ENCODE peak calls at places on chromosomes 1 and 21, in five cellular contexts. R is GM12878, C is HepG2, D is K562, N is H1. F is an unnamed sample.

GRCh38 chr1:72397786-72398185 is 115.4 kb upstream of the NEGR1 start:
- DNase-seq in N (no peak), D (no peak), C (no peak), R (no peak), F (no peak)

GRCh38 chr1:23366598-23366997 is 3.0 kb downstream of the ZNF436 start:
- DNase-seq in N (no peak), D (no peak), C (no peak), R (no peak), F (no peak)

GRCh38 chr1:46448109-46448911 is 41.3 kb upstream of the DMBX1 start:
- DNase-seq in C (no peak), R (no peak), D (no peak), N (peak), F (no peak)

GRCh38 chr1:42135426-42135825 is 17.8 kb upstream of the GUCA2B start:
- DNase-seq in D (no peak), N (no peak), C (no peak), R (no peak), F (no peak)

GRCh38 chr21:42227909-42228708 is 9.2 kb downstream of the ABCG1 start:
- DNase-seq in C (peak), N (no peak), D (peak), R (peak), F (peak)

GRCh38 chr1:20726932-20727745 is 5.4 kb downstream of the SH2D5 start:
- DNase-seq in C (no peak), N (no peak), D (no peak), R (no peak), F (no peak)

GRCh38 chr1:196563768-196564167 is 44.5 kb downstream of the KCNT2 start:
- DNase-seq in C (no peak), R (no peak), D (no peak), N (no peak), F (no peak)

GRCh38 chr1:151993084-151993733 is 450 bp downstream of the S100A10 start:
- DNase-seq in C (no peak), D (peak), N (peak), R (no peak), F (no peak)

GRCh38 chr1:17011439-17012307 is at the start of gene ATP13A2:
- DNase-seq in D (peak), R (no peak), C (peak), N (peak), F (peak)

GRCh38 chr1:53693361-53693760 is 45.6 kb downstream of the GLIS1 start:
- DNase-seq in C (no peak), D (no peak), N (no peak), R (no peak), F (no peak)

GRCh38 chr1:114549137-114549536 is 32.3 kb downstream of the BCAS2 start:
- DNase-seq in D (no peak), C (no peak), N (no peak), R (no peak), F (no peak)

GRCh38 chr1:54485417-54485816 is 62.6 kb upstream of the ACOT11 start:
- DNase-seq in D (no peak), R (no peak), N (no peak), C (no peak), F (no peak)

GRCh38 chr1:56456426-56457101 is 122.8 kb downstream of the PLPP3 start:
- DNase-seq in C (peak), R (no peak), N (no peak), D (no peak), F (peak)

GRCh38 chr1:45359882-45360513 is 19.8 kb upstream of the MUTYH start:
- DNase-seq in C (peak), D (peak), R (no peak), N (no peak), F (no peak)

GRCh38 chr1:152906023-152906565 is 2.3 kb upstream of the IVL start:
- DNase-seq in D (no peak), N (no peak), C (no peak), R (no peak), F (peak)

GRCh38 chr1:63004868-63005267 is 220.9 kb downstream of the ATG4C start:
- DNase-seq in C (peak), D (no peak), R (no peak), N (no peak), F (peak)

GRCh38 chr1:59393211-59394180 is 96.6 kb downstream of the FGGY start:
- DNase-seq in D (peak), C (peak), R (no peak), N (no peak), F (no peak)

GRCh38 chr1:169113613-169114119 is 7.2 kb downstream of the ATP1B1 start:
- DNase-seq in C (peak), R (no peak), N (no peak), D (no peak), F (peak)

GRCh38 chr1:204410764-204411450 is 710 bp downstream of the PPP1R15B start:
- DNase-seq in N (peak), C (no peak), D (peak), R (no peak), F (no peak)

GRCh38 chr1:109827466-109827865 is 63.7 kb upstream of the EPS8L3 start:
- DNase-seq in D (no peak), C (no peak), N (no peak), R (no peak), F (no peak)

GRCh38 chr1:181918893-181919728 is 142.4 kb downstream of the ZNF648 start:
- DNase-seq in N (peak), R (no peak), D (no peak), C (no peak), F (no peak)

DNA sequence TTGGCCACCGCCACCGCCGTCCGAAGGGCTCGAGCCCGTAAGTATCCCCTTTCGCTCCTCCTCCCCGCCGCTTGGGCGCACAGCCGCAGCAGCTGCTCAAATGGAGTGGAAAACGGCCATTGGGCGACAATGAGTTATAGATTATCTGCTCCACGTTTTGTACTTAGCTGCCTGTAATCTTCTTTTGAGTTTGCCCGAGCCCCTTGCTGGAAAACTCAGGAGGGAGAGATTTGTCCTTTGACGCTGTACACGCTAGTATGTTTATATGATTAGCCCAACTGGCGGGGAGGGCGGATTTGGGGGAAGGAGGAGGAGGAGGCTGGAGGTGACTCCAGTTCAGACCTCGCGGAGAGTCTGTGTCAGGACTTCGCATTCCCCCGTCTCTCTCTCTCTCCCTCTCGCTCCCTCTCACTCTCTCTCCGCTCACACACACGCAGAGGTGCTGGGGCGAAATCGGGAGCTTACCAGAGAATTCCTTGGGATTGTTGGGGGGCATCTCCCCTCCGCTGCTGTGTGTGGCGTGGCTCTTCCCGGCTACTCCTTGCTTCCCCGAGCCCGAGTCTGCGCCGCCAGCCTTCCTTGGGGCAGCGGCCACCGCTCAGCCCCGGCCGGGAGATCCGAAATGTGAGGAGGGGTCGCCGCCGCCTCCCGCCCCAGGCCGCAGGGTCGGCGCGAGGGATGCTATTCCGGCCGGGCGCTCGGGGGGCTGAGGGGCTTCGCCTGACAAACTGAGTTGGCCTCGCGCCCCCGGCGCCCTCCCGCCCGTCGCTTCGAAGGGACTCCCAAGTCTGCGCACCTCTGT is 499 bp downstream of the ADGRL2 start:
- DNase-seq in D (no peak), N (peak), C (peak), R (no peak), F (no peak)
- TF ChIP-seq EZH2 in D (no peak), N (no peak), C (no peak), R (no peak), F (no peak)

DNA sequence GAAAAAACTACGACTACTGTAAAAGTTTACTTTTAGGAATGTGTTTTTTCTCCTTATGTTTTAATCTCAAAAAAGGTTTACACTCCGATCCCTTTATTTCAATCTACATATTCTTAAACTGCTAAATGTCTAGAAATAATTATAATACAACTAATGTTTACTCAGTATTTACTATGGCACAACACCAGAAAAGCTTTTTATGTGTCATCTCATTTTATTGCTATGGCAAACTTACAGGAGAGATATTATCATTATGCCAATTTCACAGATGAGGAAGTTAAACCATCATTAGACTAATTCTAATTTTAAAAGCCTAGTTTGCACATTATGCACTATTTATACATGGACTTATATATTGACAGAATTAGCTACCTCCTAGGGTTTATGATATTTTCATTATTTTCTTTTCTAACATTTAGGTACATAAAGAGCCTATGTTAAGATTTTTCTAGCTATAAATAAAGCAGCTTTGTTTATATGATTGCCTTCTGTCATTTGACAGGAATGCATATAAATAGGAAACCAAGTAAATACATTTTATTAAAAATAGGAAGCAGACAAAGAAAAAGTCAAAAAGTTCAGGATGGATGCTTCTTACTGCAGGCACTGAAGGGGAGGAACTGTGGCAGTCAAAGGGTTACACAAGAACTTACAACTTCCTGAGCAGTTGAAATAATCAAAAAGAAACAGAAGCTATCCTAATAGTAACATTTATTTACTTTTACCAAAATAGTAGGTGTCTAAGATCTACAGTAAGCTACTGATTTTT is 442.4 kb downstream of the LTN1 start:
- DNase-seq in N (no peak), R (no peak), C (no peak), D (no peak), F (no peak)
- TF ChIP-seq SIN3A in N (no peak), R (no peak), C (no peak), D (no peak), F (no peak)

GRCh38 chr1:11031624-11032262 is 15.3 kb downstream of the MASP2 start:
- DNase-seq in R (no peak), D (no peak), C (no peak), N (peak), F (no peak)
- TF ChIP-seq EZH2 in R (no peak), D (no peak), C (no peak), N (no peak), F (no peak)

DNA sequence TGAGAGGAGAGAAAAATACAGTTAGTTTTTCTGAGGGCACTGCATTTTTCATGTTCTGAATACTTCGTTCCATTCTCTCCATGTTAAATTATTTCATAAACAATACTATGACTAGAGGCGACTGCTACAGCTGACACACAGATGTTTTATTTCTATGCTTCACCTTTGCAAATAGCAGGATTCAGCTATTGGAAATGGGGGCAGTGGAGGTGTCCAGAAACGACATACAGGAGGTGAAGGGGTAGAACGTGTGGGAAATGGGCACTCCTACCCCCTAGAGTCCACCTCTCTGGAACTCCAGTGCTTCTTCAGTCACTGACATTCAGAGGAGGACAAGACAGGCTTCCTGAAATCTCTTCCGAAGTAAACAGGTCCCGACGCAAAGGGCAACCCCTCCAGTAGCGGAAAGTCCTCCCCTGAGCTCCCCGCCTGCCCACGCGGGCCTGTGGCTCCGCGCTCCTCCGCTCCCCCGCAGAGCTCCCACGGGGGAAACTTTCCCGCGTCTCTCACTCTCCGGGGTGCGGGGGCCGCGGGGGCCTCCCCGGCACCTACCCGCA is 481 bp downstream of the DPYD start:
- DNase-seq in R (no peak), C (peak), D (no peak), N (no peak), F (no peak)
- TF ChIP-seq SIN3A in R (no peak), C (no peak), D (no peak), N (no peak), F (no peak)

GRCh38 chr1:18108313-18109057 is 887 bp downstream of the IGSF21 start:
- DNase-seq in D (no peak), C (no peak), N (no peak), R (no peak), F (no peak)
- TF ChIP-seq EZH2 in D (no peak), C (no peak), N (peak), R (no peak), F (no peak)

GRCh38 chr1:199913313-199913712 is 114.2 kb upstream of the NR5A2 start:
- DNase-seq in R (no peak), N (no peak), D (no peak), C (no peak), F (no peak)
- TF ChIP-seq SIN3A in R (no peak), N (no peak), D (no peak), C (no peak), F (no peak)

DNA sequence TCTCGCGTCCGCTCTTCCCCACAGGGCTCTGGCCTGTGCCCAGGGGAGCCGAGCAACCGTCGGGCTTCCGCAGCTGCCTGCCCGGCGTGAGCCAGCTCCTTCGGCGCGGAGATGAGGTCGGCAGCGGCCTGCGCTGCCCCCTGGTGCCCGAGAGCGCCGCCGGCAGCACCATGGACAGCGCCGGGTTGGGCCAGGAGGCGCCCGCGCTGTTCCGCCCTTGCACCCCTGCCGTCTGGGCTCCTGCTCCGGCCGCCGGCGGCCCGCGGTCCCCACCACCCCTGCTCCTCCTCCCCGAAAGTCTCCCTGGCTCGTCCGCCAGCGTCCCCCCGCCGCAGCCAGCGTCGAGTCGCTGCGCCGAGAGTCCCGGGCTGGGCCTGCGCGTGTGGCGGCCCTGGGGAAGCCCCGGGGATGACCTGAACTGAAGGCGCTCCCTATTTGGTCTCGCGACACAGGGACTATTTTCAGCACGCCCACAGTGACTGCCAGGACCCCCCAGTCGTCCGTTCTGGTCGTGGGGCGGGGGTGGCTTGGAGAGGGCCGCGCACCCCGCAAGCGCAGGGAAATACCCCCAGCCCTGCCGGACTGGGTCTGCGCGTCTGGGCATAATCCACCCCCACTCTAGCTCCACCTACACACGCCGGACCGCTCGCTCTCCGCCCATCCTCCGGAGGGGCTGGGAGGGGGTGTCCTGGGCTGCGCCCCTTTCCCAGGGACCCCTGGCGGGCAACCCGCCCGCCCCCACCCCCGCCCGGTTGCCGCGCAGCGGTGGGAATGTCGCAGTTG is 1.3 kb downstream of the HES3 start:
- DNase-seq in N (peak), D (peak), C (peak), R (no peak), F (peak)
- TF ChIP-seq EZH2 in N (no peak), D (no peak), C (no peak), R (no peak), F (no peak)

F was measured in HCT116.